ENCODE peak calls at places on chromosomes 7 and 10, in ten cellular contexts. S is ascending aorta, C is heart right ventricle, Z is pancreas, M is IMR-90, T is fibroblast of lung, R is Peyer's patch, X is stomach, O is prostate gland, V is heart left ventricle. W is an unnamed sample. For H3K9me3, the result is how much of the 10 kb centered on the place peaks cover.

GRCh38 chr7:27168265-27168947 is 3.1 kb upstream of the HOXA9 start:
- DNase-seq in R (no peak), M (no peak), O (peak), C (no peak), V (no peak), S (no peak), X (no peak), T (no peak), Z (peak), W (no peak)

GRCh38 chr10:89653410-89653828 is 8.4 kb upstream of the PANK1 start:
- DNase-seq in X (no peak), M (peak), S (no peak), C (no peak), T (peak), Z (no peak), O (no peak), R (no peak), V (no peak), W (no peak)

GRCh38 chr10:130741901-130742625 is 569.5 kb downstream of the TCERG1L start:
- DNase-seq in M (no peak), X (peak), Z (no peak), V (no peak), S (peak), R (no peak), C (no peak), O (no peak), T (no peak), W (no peak)

GRCh38 chr10:97991875-97992274 is 38.5 kb downstream of the CRTAC1 start:
- DNase-seq in O (no peak), X (no peak), V (no peak), C (no peak), M (peak), S (no peak), T (peak), R (no peak), Z (no peak), W (no peak)

GRCh38 chr10:19920075-19920726 is 104.0 kb downstream of the PLXDC2 start:
- DNase-seq in S (no peak), T (no peak), X (no peak), M (no peak), O (no peak), R (no peak), Z (no peak), V (no peak), C (no peak), W (no peak)

GRCh38 chr10:16847644-16848043 is 30.4 kb upstream of the RSU1 start:
- DNase-seq in C (no peak), R (no peak), V (no peak), S (no peak), Z (no peak), O (no peak), M (peak), X (no peak), T (peak), W (no peak)

GRCh38 chr10:30573714-30574422 is 55.7 kb downstream of the LYZL2 start:
- DNase-seq in X (no peak), O (no peak), Z (no peak), S (no peak), R (no peak), T (no peak), M (no peak), V (no peak), C (no peak), W (no peak)

GRCh38 chr7:68176974-68177373 is 1180.3 kb downstream of the TYW1 start:
- DNase-seq in R (no peak), M (peak), Z (peak), T (peak), X (peak), S (no peak), O (peak), C (no peak), V (no peak), W (no peak)

GRCh38 chr10:16986406-16987128 is 143.0 kb downstream of the CUBN start:
- DNase-seq in O (peak), M (peak), T (peak), X (no peak), V (no peak), C (no peak), R (no peak), Z (no peak), S (no peak), W (no peak)

GRCh38 chr7:131194070-131194865 is 133.4 kb upstream of the MKLN1 start:
- DNase-seq in T (no peak), O (no peak), Z (no peak), M (no peak), V (no peak), R (no peak), X (no peak), C (no peak), S (no peak), W (no peak)

GRCh38 chr7:16550671-16551070 is 24.0 kb downstream of the LRRC72 start:
- DNase-seq in X (no peak), V (no peak), R (no peak), T (no peak), C (no peak), O (no peak), M (no peak), S (no peak), Z (no peak), W (no peak)

GRCh38 chr10:119517235-119518141 is 25.0 kb downstream of the RGS10 start:
- DNase-seq in T (peak), M (peak), V (no peak), O (no peak), X (peak), S (no peak), C (no peak), R (peak), Z (no peak), W (no peak)

GRCh38 chr7:36823353-36823752 is 99.1 kb upstream of the AOAH start:
- DNase-seq in S (no peak), T (no peak), C (no peak), R (no peak), Z (no peak), X (no peak), M (no peak), V (no peak), O (no peak), W (no peak)

GRCh38 chr10:80187465-80188409 is 17.6 kb downstream of the ANXA11 start:
- DNase-seq in O (peak), Z (no peak), R (peak), S (peak), X (peak), M (no peak), C (no peak), V (no peak), T (no peak), W (peak)

GRCh38 chr10:89879121-89879520 is 177.7 kb downstream of the KIF20B start:
- DNase-seq in C (no peak), R (no peak), V (no peak), X (no peak), O (no peak), T (peak), S (no peak), Z (no peak), M (no peak), W (no peak)

GRCh38 chr7:146772581-146772980 is 656.0 kb downstream of the CNTNAP2 start:
- DNase-seq in T (no peak), C (no peak), R (no peak), M (no peak), O (no peak), X (no peak), V (no peak), S (no peak), Z (no peak), W (no peak)

GRCh38 chr7:84829719-84830118 is 357.1 kb downstream of the SEMA3D start:
- DNase-seq in C (no peak), T (no peak), O (no peak), V (no peak), Z (no peak), M (no peak), X (no peak), S (no peak), R (no peak), W (no peak)

GRCh38 chr10:103281753-103282152 is 4.8 kb downstream of the INA start:
- DNase-seq in O (no peak), M (peak), V (no peak), X (no peak), C (no peak), S (no peak), Z (no peak), R (no peak), T (no peak), W (no peak)

GRCh38 chr7:127551941-127552340 is 33.5 kb downstream of the GCC1 start:
- DNase-seq in C (no peak), S (no peak), M (no peak), O (no peak), R (no peak), T (no peak), X (no peak), Z (no peak), V (no peak), W (no peak)

GRCh38 chr7:127546313-127546712 is 39.1 kb downstream of the GCC1 start:
- DNase-seq in Z (no peak), M (no peak), C (no peak), V (no peak), R (no peak), O (no peak), T (no peak), S (no peak), X (no peak), W (no peak)

GRCh38 chr7:127550247-127550646 is 35.1 kb downstream of the GCC1 start:
- DNase-seq in C (no peak), Z (no peak), O (no peak), R (no peak), V (no peak), M (no peak), S (no peak), X (no peak), T (no peak), W (no peak)
- TF ChIP-seq CTCF in C (no peak), Z (no peak), O (no peak), R (no peak), V (no peak), M (no peak), S (no peak), X (no peak), T (peak), W (no peak)

GRCh38 chr10:24349379-24350110 is 140.6 kb downstream of the KIAA1217 start:
- DNase-seq in X (no peak), T (peak), V (no peak), M (peak), C (no peak), Z (no peak), S (no peak), O (no peak), R (no peak), W (no peak)

GRCh38 chr10:24355289-24355688 is 146.4 kb downstream of the KIAA1217 start:
- DNase-seq in M (no peak), R (no peak), T (no peak), X (no peak), V (no peak), S (no peak), C (no peak), Z (no peak), O (no peak), W (no peak)

GRCh38 chr10:24351883-24352778 is 143.2 kb downstream of the KIAA1217 start:
- DNase-seq in O (no peak), X (no peak), C (no peak), Z (no peak), M (peak), T (peak), V (no peak), S (no peak), R (no peak), W (no peak)

GRCh38 chr10:24350111-24350921 is 141.4 kb downstream of the KIAA1217 start:
- DNase-seq in S (no peak), M (peak), V (no peak), O (no peak), T (peak), C (no peak), R (no peak), Z (no peak), X (no peak), W (no peak)

DNA sequence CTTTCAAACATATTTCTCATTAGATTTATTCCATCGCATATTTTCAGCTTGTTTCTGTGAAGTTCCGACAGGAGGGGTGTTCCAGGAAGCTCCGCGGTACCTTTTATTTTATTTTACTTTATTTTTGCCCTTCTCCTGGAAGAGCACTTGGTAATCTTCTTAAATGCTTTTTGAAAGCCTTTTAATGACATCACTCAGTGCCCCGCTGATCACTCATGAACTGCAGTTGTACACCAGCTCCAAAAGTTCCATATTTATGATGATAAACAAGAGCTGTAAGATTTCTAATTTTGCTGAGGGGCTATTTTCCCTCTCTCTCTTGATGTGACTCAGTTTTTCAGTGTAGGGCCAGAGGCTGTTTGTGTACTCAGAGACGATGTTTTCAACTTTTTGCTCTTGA is 144.4 kb downstream of the KIAA1217 start:
- DNase-seq in T (no peak), C (no peak), X (no peak), V (no peak), O (no peak), S (no peak), R (no peak), M (no peak), Z (no peak), W (no peak)
- H3K9me3 ChIP-seq in T (under half), C (under half), X (under half), V (under half), O (under half), S (under half), R (under half), M (under half), Z (under half), W (under half)

GRCh38 chr7:7261863-7262262 is 79.5 kb downstream of the C1GALT1 start:
- DNase-seq in X (no peak), T (no peak), M (no peak), R (no peak), S (no peak), V (no peak), C (no peak), O (no peak), Z (no peak), W (no peak)
- TF ChIP-seq CTCF in X (no peak), T (no peak), M (no peak), R (no peak), S (no peak), V (no peak), C (no peak), O (no peak), Z (no peak), W (no peak)

DNA sequence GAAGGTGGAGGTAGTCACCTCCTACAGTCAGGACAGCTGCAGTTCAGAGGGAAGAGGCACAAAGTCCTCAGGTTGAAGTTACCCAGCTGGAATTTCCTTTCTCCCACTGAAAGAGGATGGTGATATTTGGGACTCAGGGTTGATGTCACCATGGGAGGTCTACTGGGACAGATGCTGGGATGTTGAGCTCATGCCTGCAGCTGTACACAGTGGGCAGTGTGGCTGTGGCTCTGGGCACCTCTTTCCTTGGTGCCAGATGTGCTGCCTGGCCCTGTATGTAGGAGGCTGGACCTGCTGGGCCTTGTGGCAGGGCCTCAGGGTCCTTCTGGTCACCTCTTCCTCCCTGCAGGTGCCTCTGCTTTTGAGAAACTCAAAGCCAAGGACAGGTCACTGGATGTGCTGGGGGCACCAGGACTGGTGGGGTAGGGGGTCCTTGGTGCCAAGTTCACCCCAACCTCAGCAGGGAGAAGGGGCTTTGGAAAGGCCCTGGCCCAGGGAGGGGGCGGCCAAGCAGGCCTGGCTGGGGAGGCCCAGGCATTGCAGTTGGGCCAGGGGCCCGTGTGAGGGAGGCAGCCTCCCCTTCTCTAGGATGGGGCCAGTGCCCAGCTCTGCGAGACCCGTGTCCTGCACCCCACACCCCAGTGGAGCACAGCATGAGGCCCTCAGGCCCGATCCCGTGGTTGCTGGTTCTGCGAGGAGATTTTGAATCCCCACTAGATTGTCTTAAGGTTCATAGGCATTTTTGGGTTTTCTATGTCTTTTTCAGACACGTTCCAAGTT is 103.1 kb downstream of the BMS1 start:
- DNase-seq in S (no peak), V (no peak), R (no peak), Z (no peak), O (no peak), X (no peak), M (no peak), T (no peak), C (no peak), W (no peak)
- H3K9me3 ChIP-seq in S (under half), V (under half), R (under half), Z (under half), O (under half), X (under half), M (under half), T (under half), C (under half), W (under half)

GRCh38 chr7:42332605-42333222 is 95.7 kb upstream of the GLI3 start:
- DNase-seq in S (no peak), Z (no peak), R (no peak), M (no peak), T (no peak), V (no peak), O (no peak), X (no peak), C (no peak), W (no peak)
- TF ChIP-seq CTCF in S (no peak), Z (no peak), R (no peak), M (no peak), T (no peak), V (no peak), O (no peak), X (no peak), C (no peak), W (no peak)

DNA sequence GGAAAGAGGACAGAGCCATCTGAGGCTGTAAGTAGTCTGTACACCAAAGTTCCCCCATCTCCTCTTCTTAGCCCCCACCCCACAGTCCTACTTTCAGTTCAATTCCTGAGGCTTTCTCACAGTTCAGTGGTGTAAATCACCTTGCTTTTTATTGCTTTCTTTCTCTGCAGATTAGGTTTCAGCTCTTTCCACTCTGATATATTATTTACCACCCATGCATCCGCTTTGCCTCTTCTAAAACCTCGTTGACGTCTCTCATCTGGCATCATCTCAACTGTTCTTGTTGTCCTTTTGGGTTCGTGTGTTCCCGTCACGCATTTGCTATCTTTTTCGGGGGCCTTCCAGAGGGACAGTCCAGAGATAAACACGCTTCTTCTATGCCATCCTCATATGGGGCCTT is 597.9 kb upstream of the DPP6 start:
- DNase-seq in Z (no peak), T (no peak), O (no peak), V (no peak), S (no peak), M (no peak), X (no peak), C (no peak), R (no peak), W (no peak)
- H3K9me3 ChIP-seq in Z (under half), T (under half), O (under half), V (under half), S (under half), M (under half), X (under half), C (under half), R (under half), W (under half)

DNA sequence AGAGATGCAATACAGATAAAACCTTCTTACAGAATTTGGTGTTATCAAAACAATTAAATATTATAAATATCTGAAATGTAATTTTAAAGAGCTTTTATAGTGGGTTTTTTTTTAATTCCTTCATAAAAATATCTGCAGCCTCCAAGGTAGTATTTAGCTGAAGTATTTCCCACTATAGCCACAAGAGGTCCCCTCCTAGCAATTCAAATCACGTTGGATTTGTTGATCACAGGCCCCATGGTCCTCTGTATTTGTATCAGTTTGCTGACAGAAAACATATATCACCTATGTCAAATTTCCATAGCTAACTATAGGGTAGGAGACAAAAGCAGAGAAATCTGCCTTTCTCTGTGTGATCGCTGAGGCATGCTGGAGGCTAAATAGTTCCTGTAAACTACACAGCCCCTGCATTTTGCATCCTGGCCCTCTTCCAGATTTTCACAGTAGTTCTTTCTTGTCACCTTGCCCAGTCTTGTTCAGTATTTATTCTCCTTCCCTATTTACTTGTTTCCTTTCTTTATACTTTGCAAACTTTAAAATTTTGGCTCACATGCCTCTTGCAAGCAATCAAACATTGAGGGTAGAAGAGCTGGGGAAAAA is 1.8 kb upstream of the CTNNA3 start:
- DNase-seq in R (no peak), Z (no peak), S (no peak), O (peak), M (peak), X (no peak), T (peak), C (no peak), V (no peak), W (no peak)
- TF ChIP-seq CTCF in R (peak), Z (peak), S (peak), O (peak), M (peak), X (peak), T (peak), C (peak), V (peak), W (peak)

DNA sequence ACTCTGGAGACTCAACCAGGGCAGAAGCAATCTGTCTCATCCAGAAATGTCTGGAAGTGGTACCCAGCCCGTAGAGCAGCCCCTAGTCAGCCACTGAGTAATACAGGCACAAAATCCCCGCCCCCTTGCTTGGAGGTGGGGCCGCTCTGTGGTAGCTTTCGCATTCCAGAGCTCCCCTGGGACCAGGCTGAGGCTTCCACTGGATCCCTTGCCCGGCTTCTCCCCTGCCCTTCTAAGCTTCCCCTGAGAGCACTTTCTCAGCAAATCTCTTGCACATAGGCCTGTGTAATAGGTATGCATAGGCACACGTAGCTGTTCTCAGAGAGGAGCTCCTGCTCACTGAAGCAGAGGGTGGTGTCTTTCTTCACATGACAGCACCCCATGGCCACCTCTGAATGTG is 144.2 kb downstream of the BMS1 start:
- DNase-seq in C (no peak), V (peak), O (no peak), R (no peak), M (no peak), Z (no peak), T (no peak), X (no peak), S (no peak), W (no peak)
- H3K9me3 ChIP-seq in C (under half), V (under half), O (under half), R (under half), M (under half), Z (under half), T (under half), X (under half), S (under half), W (under half)

DNA sequence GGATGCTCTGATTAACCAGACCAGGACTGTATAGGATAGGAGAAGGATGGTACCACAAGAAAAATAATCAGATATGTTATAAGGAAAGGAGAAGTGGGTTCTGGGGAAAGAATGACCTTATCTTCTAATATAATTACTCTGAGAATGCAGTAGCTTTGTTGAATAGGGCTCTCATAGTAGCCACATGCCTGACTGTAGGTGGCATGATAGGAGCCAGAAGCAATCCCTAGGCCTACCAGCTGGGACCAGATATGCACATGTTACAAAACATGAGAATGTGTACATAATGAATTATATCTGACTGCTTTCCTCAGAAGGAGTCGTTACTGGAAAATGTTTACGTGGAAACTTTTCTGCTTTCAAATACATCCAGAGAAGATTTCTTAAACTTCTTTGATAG is 53.2 kb upstream of the FAM3C start:
- DNase-seq in X (no peak), S (no peak), M (no peak), Z (no peak), V (no peak), R (no peak), T (no peak), O (no peak), C (no peak), W (no peak)
- TF ChIP-seq CTCF in X (no peak), S (no peak), M (no peak), Z (no peak), V (no peak), R (no peak), T (peak), O (no peak), C (no peak), W (no peak)

W was measured in CD4-positive, alpha-beta T cell.